ENCODE peak calls at places on chromosomes 13 and 19, in eight cellular contexts. A, N, O, L, B, I, E and H are unnamed samples.

GRCh38 chr13:71209217-71209616 is 657.8 kb downstream of the DACH1 start:
- ATAC-seq in A (no peak), N (no peak), O (no peak), L (no peak), B (no peak), I (no peak), E (no peak), H (no peak)

GRCh38 chr19:58498316-58499020 is 13.3 kb downstream of the SLC27A5 start:
- ATAC-seq in A (no peak), N (peak), O (peak), L (no peak), B (no peak), I (peak), E (no peak), H (no peak)

GRCh38 chr13:94620286-94620896 is 18.7 kb downstream of the GPR180 start:
- ATAC-seq in A (peak), N (peak), O (peak), L (no peak), B (peak), I (no peak), E (peak), H (no peak)

GRCh38 chr13:66210677-66211076 is 1019.5 kb downstream of the PCDH9 start:
- ATAC-seq in A (no peak), N (no peak), O (no peak), L (peak), B (no peak), I (peak), E (peak), H (peak)

GRCh38 chr13:51793570-51794273 is 10.2 kb downstream of the DHRS12 start:
- ATAC-seq in A (peak), N (no peak), O (peak), L (peak), B (no peak), I (peak), E (peak), H (peak)

GRCh38 chr19:6484831-6485230 is 3.2 kb upstream of the DENND1C start:
- ATAC-seq in A (no peak), N (no peak), O (no peak), L (no peak), B (no peak), I (no peak), E (no peak), H (no peak)

GRCh38 chr19:3249408-3249807 is 24.9 kb downstream of the CELF5 start:
- ATAC-seq in A (peak), N (peak), O (peak), L (peak), B (peak), I (peak), E (peak), H (no peak)

GRCh38 chr13:106143930-106144709 is 391.3 kb downstream of the EFNB2 start:
- ATAC-seq in A (no peak), N (no peak), O (no peak), L (no peak), B (peak), I (no peak), E (peak), H (no peak)

GRCh38 chr13:113406321-113407102 is 42.6 kb upstream of the GRTP1 start:
- ATAC-seq in A (no peak), N (no peak), O (no peak), L (no peak), B (no peak), I (no peak), E (no peak), H (no peak)

GRCh38 chr19:41320185-41320518 is 10.2 kb downstream of the CCDC97 start:
- ATAC-seq in A (no peak), N (no peak), O (no peak), L (no peak), B (no peak), I (no peak), E (no peak), H (no peak)

GRCh38 chr19:41318696-41319499 is 8.9 kb downstream of the CCDC97 start:
- ATAC-seq in A (no peak), N (no peak), O (no peak), L (no peak), B (no peak), I (no peak), E (no peak), H (no peak)

GRCh38 chr19:41320568-41320967 is 10.6 kb downstream of the CCDC97 start:
- ATAC-seq in A (no peak), N (no peak), O (no peak), L (no peak), B (no peak), I (no peak), E (no peak), H (no peak)

GRCh38 chr19:41321204-41321599 is 11.2 kb downstream of the CCDC97 start:
- ATAC-seq in A (no peak), N (no peak), O (no peak), L (no peak), B (no peak), I (no peak), E (no peak), H (no peak)

DNA sequence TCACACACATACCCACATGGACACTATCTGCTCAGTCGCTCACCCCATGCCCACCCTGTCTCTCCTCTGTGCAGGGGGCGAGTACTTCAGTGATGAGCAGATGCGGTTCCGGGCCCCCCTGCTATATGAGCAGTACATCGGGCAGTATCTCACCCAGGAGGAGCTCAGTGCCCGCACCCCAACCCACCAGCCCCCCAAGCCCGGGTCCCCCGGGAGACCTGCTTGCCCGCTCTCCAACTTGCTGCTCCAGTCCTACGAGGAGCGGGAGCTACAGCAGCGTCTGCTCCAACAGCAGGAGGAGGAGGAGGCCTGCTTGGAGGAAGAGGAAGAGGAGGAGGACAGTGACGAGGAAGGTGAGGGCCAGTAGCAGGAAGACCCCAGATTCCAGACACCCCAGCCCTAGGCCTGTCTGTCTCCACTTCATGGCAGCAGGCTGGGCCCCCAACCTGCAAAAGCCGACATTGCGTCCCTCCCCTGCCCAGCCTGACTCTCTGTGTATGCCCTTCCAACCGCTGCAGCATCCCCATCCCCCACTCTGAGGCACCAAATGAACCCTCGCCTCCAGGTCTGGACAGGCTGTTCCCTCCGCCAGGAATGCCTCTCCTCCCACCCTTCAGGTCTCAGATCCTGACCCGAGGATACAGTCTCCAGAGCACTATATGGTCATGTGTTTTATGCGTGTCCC is 9.7 kb downstream of the CCDC97 start:
- ATAC-seq in A (no peak), N (no peak), O (no peak), L (no peak), B (no peak), I (no peak), E (no peak), H (no peak)
- TF ChIP-seq POLR2AphosphoS5 in A (no peak), N (no peak), O (no peak), L (no peak), B (no peak), I (no peak), E (peak), H (no peak)

GRCh38 chr13:37686501-37686900 is 87.9 kb upstream of the POSTN start:
- ATAC-seq in A (no peak), N (no peak), O (no peak), L (no peak), B (no peak), I (no peak), E (no peak), H (no peak)
- H3K4me3 ChIP-seq in A (no peak), N (no peak), O (no peak), L (no peak), B (no peak), I (no peak), E (no peak), H (no peak)

DNA sequence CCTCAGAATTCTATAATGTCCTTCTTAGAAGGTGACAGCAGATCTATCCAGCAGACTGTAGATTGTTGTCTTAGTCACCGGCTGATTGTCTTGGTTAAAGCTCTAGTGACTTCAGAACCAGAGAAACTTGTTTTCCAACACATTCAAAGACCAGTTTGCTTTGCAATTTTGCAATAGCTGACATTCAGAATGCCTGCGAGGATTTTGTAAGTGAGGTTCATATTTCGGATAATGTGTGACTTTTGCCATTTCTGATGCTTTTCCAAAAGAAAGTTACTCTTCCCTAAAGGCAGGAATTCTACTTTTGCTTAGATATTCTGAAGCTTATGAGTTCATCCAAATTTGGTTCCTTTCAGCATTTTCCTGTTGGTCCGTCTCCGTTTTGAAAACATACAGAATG is 13.2 kb downstream of the SPINT2 start:
- ATAC-seq in A (no peak), N (no peak), O (no peak), L (no peak), B (no peak), I (no peak), E (no peak), H (peak)
- TF ChIP-seq POLR2AphosphoS5 in A (no peak), N (no peak), O (no peak), L (no peak), B (no peak), I (no peak), E (no peak), H (no peak)

DNA sequence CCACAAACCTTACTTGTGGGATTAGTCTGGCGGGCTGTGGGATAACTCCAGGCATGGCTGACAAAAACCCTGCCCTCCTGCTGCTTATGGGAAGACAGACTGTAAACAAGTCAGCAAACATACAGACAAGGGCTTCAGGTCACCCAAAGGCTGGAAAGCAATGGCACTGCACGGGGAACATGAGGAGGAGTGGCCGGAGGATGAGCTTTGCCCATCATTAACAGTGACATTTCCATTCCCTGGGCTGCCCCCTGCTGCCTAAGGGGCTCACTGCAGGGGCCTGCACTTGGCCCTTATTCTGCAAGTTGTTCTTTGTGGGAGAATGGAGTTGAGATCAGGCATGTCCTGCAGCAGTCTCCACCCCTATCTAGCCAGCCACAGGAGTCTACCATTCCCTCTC is 91.3 kb downstream of the UQCRFS1 start:
- ATAC-seq in A (no peak), N (peak), O (peak), L (peak), B (peak), I (peak), E (peak), H (no peak)
- H3K4me3 ChIP-seq in A (no peak), N (no peak), O (no peak), L (no peak), B (no peak), I (no peak), E (no peak), H (no peak)

GRCh38 chr19:18710986-18711751 is 27.7 kb downstream of the CRTC1 start:
- ATAC-seq in A (no peak), N (no peak), O (no peak), L (no peak), B (no peak), I (peak), E (no peak), H (peak)
- TF ChIP-seq POLR2AphosphoS5 in A (no peak), N (no peak), O (no peak), L (no peak), B (no peak), I (peak), E (no peak), H (peak)

DNA sequence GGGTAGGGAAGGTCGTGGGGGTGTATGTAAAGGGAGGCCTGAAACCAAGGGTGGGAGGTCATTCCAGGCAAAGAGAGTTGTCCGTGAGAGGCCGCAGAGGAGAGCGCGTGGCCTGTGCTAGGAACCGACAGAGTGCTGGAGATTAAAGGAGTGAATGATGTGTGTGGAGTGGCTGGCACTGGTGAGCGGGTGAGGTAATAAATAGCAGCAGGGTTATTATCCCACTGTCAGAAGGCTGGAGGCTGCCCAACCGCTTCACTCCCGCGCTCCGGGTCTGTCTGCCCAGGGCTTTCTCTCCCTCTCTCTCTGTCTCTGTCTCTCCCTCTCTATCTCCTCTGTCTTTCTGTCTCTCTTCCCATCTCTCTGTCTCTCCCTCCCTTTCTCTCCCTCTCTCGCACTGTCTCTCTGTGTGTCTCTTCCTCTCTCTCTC is 17.4 kb downstream of the ZNF579 start:
- ATAC-seq in A (no peak), N (peak), O (peak), L (peak), B (peak), I (peak), E (no peak), H (peak)
- H3K4me3 ChIP-seq in A (no peak), N (no peak), O (no peak), L (no peak), B (no peak), I (no peak), E (no peak), H (no peak)